ENCODE peak calls at places on chromosomes 12 and 14, in nine cellular contexts. B is renal cortical epithelial cell; X is substantia nigra; M is upper lobe of right lung; K is neuronal stem cell; Y is effector memory CD8-positive, alpha-beta T cell; V is WTC11; S is aorta; F is tibial nerve. U is an unnamed sample.

GRCh38 chr12:54217774-54218221 is 29.0 kb upstream of the SMUG1 start:
- DNase-seq in B (no peak), X (peak), M (peak), K (no peak), Y (no peak), V (peak), S (no peak), F (no peak), U (no peak)

GRCh38 chr14:93029911-93030555 is 85.7 kb downstream of the ITPK1 start:
- DNase-seq in B (no peak), X (no peak), M (no peak), K (no peak), Y (no peak), V (no peak), S (no peak), F (no peak), U (no peak)

GRCh38 chr12:126358806-126359205 is 1293.6 kb downstream of the AACS start:
- DNase-seq in B (no peak), X (no peak), M (no peak), K (no peak), Y (no peak), V (no peak), S (no peak), F (no peak), U (no peak)

GRCh38 chr14:105059035-105059916 is 6.0 kb downstream of the GPR132 start:
- DNase-seq in B (no peak), X (no peak), M (peak), K (no peak), Y (peak), V (peak), S (no peak), F (no peak), U (no peak)

GRCh38 chr14:74967618-74968017 is 12.2 kb upstream of the PGF start:
- DNase-seq in B (no peak), X (no peak), M (no peak), K (no peak), Y (no peak), V (no peak), S (no peak), F (no peak), U (no peak)

GRCh38 chr12:15709524-15709923 is 79.7 kb downstream of the EPS8 start:
- DNase-seq in B (no peak), X (no peak), M (no peak), K (peak), Y (no peak), V (no peak), S (no peak), F (no peak), U (no peak)

GRCh38 chr12:109131522-109132050 is 15.2 kb downstream of the ACACB start:
- DNase-seq in B (no peak), X (no peak), M (no peak), K (no peak), Y (no peak), V (no peak), S (no peak), F (no peak), U (no peak)

GRCh38 chr14:53808042-53808441 is 148.6 kb downstream of the BMP4 start:
- DNase-seq in B (no peak), X (no peak), M (no peak), K (no peak), Y (no peak), V (no peak), S (no peak), F (no peak), U (no peak)

GRCh38 chr14:98906123-98906995 is 365.6 kb downstream of the BCL11B start:
- DNase-seq in B (peak), X (no peak), M (no peak), K (no peak), Y (no peak), V (no peak), S (no peak), F (peak), U (no peak)

GRCh38 chr12:116444590-116444943 is 114.6 kb upstream of the MAP1LC3B2 start:
- DNase-seq in B (no peak), X (no peak), M (no peak), K (no peak), Y (no peak), V (no peak), S (no peak), F (no peak), U (no peak)

GRCh38 chr14:72513994-72514659 is 379.8 kb downstream of the DPF3 start:
- DNase-seq in B (peak), X (no peak), M (no peak), K (no peak), Y (no peak), V (no peak), S (no peak), F (no peak), U (no peak)

GRCh38 chr12:123479442-123480180 is 21.7 kb downstream of the SNRNP35 start:
- DNase-seq in B (no peak), X (peak), M (no peak), K (no peak), Y (no peak), V (no peak), S (peak), F (no peak), U (no peak)

GRCh38 chr14:64956697-64957412 is 14.3 kb upstream of the GPX2 start:
- DNase-seq in B (no peak), X (no peak), M (peak), K (no peak), Y (no peak), V (no peak), S (no peak), F (no peak), U (no peak)

GRCh38 chr12:40522837-40523236 is 169.4 kb upstream of the CNTN1 start:
- DNase-seq in B (no peak), X (no peak), M (no peak), K (no peak), Y (no peak), V (no peak), S (no peak), F (no peak), U (no peak)

GRCh38 chr12:10211101-10211974 is 1.3 kb upstream of the GABARAPL1 start:
- DNase-seq in B (no peak), X (no peak), M (no peak), K (no peak), Y (no peak), V (no peak), S (no peak), F (no peak), U (no peak)

GRCh38 chr14:69658664-69659261 is 47.4 kb downstream of the SUSD6 start:
- DNase-seq in B (peak), X (no peak), M (no peak), K (no peak), Y (no peak), V (no peak), S (no peak), F (no peak), U (no peak)

GRCh38 chr12:78802593-78802992 is 62.0 kb upstream of the SYT1 start:
- DNase-seq in B (peak), X (no peak), M (no peak), K (no peak), Y (no peak), V (no peak), S (no peak), F (no peak), U (no peak)

GRCh38 chr12:99523853-99524252 is 123.7 kb upstream of the GARIN6 start:
- DNase-seq in B (no peak), X (no peak), M (no peak), K (no peak), Y (no peak), V (no peak), S (no peak), F (no peak), U (no peak)

GRCh38 chr12:19970116-19970515 is 398.2 kb upstream of the PDE3A start:
- DNase-seq in B (peak), X (no peak), M (no peak), K (no peak), Y (no peak), V (no peak), S (no peak), F (no peak), U (no peak)